ENCODE peak calls at places on chromosomes 4 and X, in four cellular contexts. A, X, U and E are unnamed samples.
A peak's percentile ranks its signal among the peaks of the same experiment; 100 is the strongest.

GRCh38 chr4:99052902-99053301 is 35.7 kb downstream of the ADH5 start:
- DNase-seq in X (no peak), U (no peak), A (no peak), E (peak; percentile 52)

GRCh38 chr4:22667332-22667731 is 25.4 kb upstream of the GBA3 start:
- DNase-seq in A (no peak), X (no peak), U (no peak), E (no peak)

GRCh38 chrX:78130396-78130795 is 9.1 kb downstream of the TAF9B start:
- DNase-seq in A (no peak), U (no peak), X (no peak), E (no peak)

GRCh38 chr4:100722866-100723459 is 205.1 kb upstream of the EMCN start:
- DNase-seq in A (no peak), U (no peak), X (no peak), E (no peak)

GRCh38 chr4:182416101-182416500 is 172.9 kb downstream of the TENM3 start:
- DNase-seq in U (no peak), A (no peak), X (no peak), E (no peak)

GRCh38 chr4:41873380-41874295 is 61.6 kb upstream of the TMEM33 start:
- DNase-seq in X (no peak), A (no peak), U (no peak), E (no peak)

GRCh38 chr4:38314663-38315062 is 349.3 kb upstream of the KLF3 start:
- DNase-seq in U (peak; percentile 55), X (no peak), A (no peak), E (no peak)

GRCh38 chr4:30182786-30183185 is 537.4 kb upstream of the PCDH7 start:
- DNase-seq in A (no peak), X (no peak), U (no peak), E (no peak)

GRCh38 chrX:68354869-68355628 is 78.2 kb downstream of the OPHN1 start:
- DNase-seq in X (no peak), A (no peak), U (no peak), E (peak; percentile 38)

GRCh38 chr4:54005475-54005874 is 58.9 kb downstream of the CHIC2 start:
- DNase-seq in A (no peak), U (no peak), X (no peak), E (peak; percentile 58)

GRCh38 chr4:48049483-48049882 is 32.9 kb downstream of the NIPAL1 start:
- DNase-seq in U (no peak), A (no peak), X (no peak), E (no peak)

GRCh38 chr4:40337081-40337480 is 1.9 kb downstream of the CHRNA9 start:
- DNase-seq in U (no peak), X (no peak), A (no peak), E (no peak)

GRCh38 chr4:3202836-3203820 is 45.8 kb upstream of the MSANTD1 start:
- DNase-seq in A (no peak), U (no peak), X (no peak), E (no peak)

GRCh38 chrX:73214366-73215094 is at the start of gene NAP1L2:
- DNase-seq in A (no peak), X (peak; percentile 17), U (no peak), E (no peak)

DNA sequence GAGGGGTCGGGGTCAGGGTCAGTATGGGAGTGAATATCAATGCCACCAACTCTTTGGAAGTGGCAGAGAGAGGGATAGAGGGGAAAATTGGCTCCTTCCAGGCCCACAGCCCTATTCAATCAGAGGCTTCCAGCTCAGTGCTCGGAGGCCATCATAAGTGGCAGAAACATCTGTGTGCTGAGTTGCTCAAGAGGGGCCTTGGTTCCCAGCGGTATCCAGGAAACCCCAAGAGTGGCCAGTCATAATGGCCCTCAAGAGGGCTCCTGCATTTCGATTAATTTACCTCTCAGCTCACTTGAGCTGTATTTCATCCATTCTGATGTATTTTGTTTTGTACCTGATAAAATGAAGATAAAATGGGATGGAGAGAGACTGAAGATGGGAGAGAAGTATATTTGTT is 154.3 kb upstream of the EOLA2 start:
- DNase-seq in X (no peak), A (no peak), U (no peak), E (no peak)
- H3K9me1 ChIP-seq in X (no peaks in the 10 kb centered on the region), A (no peaks in the 10 kb centered on the region), U (no peaks in the 10 kb centered on the region), E (no peaks in the 10 kb centered on the region)

GRCh38 chrX:40281341-40282005 is 183.7 kb upstream of the BCOR start:
- DNase-seq in X (no peak), U (no peak), A (no peak), E (no peak)
- H3K9me1 ChIP-seq in X (no peaks in the 10 kb centered on the region), U (no peaks in the 10 kb centered on the region), A (no peaks in the 10 kb centered on the region), E (no peaks in the 10 kb centered on the region)

GRCh38 chrX:133546441-133546840 is 131.2 kb upstream of the GPC4 start:
- DNase-seq in A (no peak), U (no peak), X (no peak), E (no peak)
- H3K9me1 ChIP-seq in A (no peaks in the 10 kb centered on the region), U (no peaks in the 10 kb centered on the region), X (no peaks in the 10 kb centered on the region), E (no peaks in the 10 kb centered on the region)

GRCh38 chr4:169335331-169335730 is 64.6 kb upstream of the SH3RF1 start:
- DNase-seq in A (no peak), U (no peak), X (no peak), E (peak; percentile 33)
- H3K9me1 ChIP-seq in A (no peaks in the 10 kb centered on the region), U (no peaks in the 10 kb centered on the region), X (no peaks in the 10 kb centered on the region), E (peaks cover 10% of the 10 kb centered on the region)

DNA sequence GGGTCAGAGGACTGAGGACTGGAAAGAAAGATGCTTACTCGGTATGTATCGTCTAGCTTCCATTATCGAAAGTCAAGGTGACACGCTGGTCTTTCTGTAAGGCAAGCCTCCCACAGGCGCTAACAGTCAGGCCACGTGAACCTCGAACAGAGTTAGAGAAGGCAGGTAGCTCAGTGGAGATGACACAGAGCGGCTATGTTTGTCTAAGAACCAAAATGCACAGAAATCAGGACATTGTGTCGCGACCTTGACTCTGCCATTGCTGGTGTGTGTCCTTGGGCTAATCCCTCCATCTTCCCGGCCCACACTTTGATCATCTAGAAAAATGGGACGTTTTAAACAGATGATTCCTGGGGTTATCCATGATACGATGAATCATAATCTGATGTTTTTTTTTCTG is 40.3 kb downstream of the IRF2 start:
- DNase-seq in X (no peak), A (no peak), U (no peak), E (no peak)
- H3K9me1 ChIP-seq in X (no peaks in the 10 kb centered on the region), A (no peaks in the 10 kb centered on the region), U (peaks cover 2% of the 10 kb centered on the region), E (peaks cover 16% of the 10 kb centered on the region)